ENCODE peak calls at places on chromosome 13, in four cellular contexts. One of them, this sample, is unnamed.

GRCh38 chr13:80744147-80744914 is 403.4 kb upstream of the SPRY2 start:
- DNase-seq in K562: no peak
- DNase-seq in HEK293T: no peak
- DNase-seq in GM12878: no peak
- DNase-seq in this sample: no peak

GRCh38 chr13:48962281-48962680 is 13.4 kb upstream of the FNDC3A start:
- DNase-seq in K562: no peak
- DNase-seq in HEK293T: no peak
- DNase-seq in GM12878: no peak
- DNase-seq in this sample: no peak

GRCh38 chr13:32019612-32020233 is 11.9 kb upstream of the FRY start:
- DNase-seq in K562: peak
- DNase-seq in HEK293T: peak
- DNase-seq in GM12878: peak
- DNase-seq in this sample: peak

GRCh38 chr13:26914624-26915023 is 154.0 kb upstream of the GPR12 start:
- DNase-seq in K562: no peak
- DNase-seq in HEK293T: no peak
- DNase-seq in GM12878: peak
- DNase-seq in this sample: no peak

GRCh38 chr13:37138169-37138568 is 32.7 kb upstream of the CSNK1A1L start:
- DNase-seq in K562: no peak
- DNase-seq in HEK293T: peak
- DNase-seq in GM12878: no peak
- DNase-seq in this sample: peak

GRCh38 chr13:114200673-114201005 is 21.6 kb downstream of the CFAP97D2 start:
- DNase-seq in K562: no peak
- DNase-seq in HEK293T: no peak
- DNase-seq in GM12878: no peak
- DNase-seq in this sample: no peak

GRCh38 chr13:111049791-111050538 is 65.1 kb upstream of the ARHGEF7 start:
- DNase-seq in K562: peak
- DNase-seq in HEK293T: no peak
- DNase-seq in GM12878: no peak
- DNase-seq in this sample: no peak

GRCh38 chr13:85286081-85286480 is 513.1 kb downstream of the SLITRK6 start:
- DNase-seq in K562: no peak
- DNase-seq in HEK293T: no peak
- DNase-seq in GM12878: no peak
- DNase-seq in this sample: no peak

GRCh38 chr13:101752432-101752831 is 300.0 kb downstream of the ITGBL1 start:
- DNase-seq in K562: no peak
- DNase-seq in HEK293T: no peak
- DNase-seq in GM12878: no peak
- DNase-seq in this sample: no peak

GRCh38 chr13:23059173-23059572 is 121.6 kb upstream of the SGCG start:
- DNase-seq in K562: no peak
- DNase-seq in HEK293T: no peak
- DNase-seq in GM12878: no peak
- DNase-seq in this sample: no peak

GRCh38 chr13:109123971-109124370 is 494.6 kb downstream of the MYO16 start:
- DNase-seq in K562: no peak
- DNase-seq in HEK293T: no peak
- DNase-seq in GM12878: no peak
- DNase-seq in this sample: no peak

GRCh38 chr13:29924482-29924884 is 74.1 kb upstream of the UBL3 start:
- DNase-seq in K562: no peak
- DNase-seq in HEK293T: no peak
- DNase-seq in GM12878: no peak
- DNase-seq in this sample: peak
- TF ChIP-seq FOXK2 in K562: no peak
- TF ChIP-seq FOXK2 in HEK293T: no peak
- TF ChIP-seq FOXK2 in GM12878: no peak
- TF ChIP-seq FOXK2 in this sample: no peak

DNA sequence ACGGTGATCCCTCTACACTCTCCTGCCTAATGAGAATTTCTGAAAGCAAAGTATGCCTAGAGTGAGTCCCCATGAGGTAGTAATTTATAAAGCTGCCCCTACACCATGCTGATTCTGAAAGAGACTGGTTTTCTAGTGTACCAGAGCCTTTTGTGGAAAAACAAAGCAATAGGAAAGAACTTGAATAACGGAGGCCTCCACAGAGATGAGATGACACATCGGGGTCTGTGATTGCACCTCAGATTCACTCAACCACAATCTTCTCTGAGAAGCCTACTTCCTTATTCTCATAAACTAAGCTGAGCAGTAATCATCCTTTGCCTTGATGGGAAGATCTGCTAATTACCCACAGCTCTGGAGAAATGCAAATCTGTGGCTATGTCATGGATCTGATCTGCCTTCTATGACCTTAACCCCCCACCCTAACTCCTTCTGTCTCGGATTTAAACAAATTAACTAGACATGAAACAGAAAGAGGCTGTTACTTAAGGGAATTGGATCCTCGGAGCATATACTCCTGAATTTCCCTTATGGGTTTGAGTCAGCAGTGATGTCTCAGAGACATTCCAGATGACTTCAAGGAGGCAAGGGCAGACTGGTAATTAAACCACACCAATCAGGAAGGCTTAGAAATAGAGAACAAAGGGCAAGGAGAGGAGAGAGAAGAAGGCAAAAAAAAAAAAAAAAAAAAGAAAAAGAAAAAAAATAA is 128.0 kb downstream of the DCT start:
- DNase-seq in K562: no peak
- DNase-seq in HEK293T: no peak
- DNase-seq in GM12878: no peak
- DNase-seq in this sample: no peak
- TF ChIP-seq FOXK2 in K562: no peak
- TF ChIP-seq FOXK2 in HEK293T: no peak
- TF ChIP-seq FOXK2 in GM12878: no peak
- TF ChIP-seq FOXK2 in this sample: no peak

DNA sequence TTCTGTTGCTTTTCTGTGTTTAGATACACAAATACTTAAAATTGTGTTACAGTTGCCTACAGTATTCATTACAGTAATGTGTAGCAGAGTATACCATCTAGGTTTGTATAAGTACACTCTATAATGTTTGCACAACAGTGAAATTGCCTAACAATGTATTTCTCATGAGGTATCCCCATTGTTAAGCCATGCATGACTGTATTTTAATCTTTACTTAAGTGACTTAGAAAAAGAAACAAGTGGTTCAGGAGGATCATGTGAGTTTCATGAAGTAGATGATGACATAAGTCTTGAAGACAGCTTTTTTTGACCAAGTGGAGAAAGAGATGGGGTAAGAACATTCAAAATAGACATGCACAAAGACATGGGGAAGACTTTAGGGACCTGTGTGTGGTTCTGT is 8.4 kb upstream of the KCTD4 start:
- DNase-seq in K562: no peak
- DNase-seq in HEK293T: no peak
- DNase-seq in GM12878: no peak
- DNase-seq in this sample: no peak
- TF ChIP-seq FOXK2 in K562: no peak
- TF ChIP-seq FOXK2 in HEK293T: no peak
- TF ChIP-seq FOXK2 in GM12878: no peak
- TF ChIP-seq FOXK2 in this sample: no peak

DNA sequence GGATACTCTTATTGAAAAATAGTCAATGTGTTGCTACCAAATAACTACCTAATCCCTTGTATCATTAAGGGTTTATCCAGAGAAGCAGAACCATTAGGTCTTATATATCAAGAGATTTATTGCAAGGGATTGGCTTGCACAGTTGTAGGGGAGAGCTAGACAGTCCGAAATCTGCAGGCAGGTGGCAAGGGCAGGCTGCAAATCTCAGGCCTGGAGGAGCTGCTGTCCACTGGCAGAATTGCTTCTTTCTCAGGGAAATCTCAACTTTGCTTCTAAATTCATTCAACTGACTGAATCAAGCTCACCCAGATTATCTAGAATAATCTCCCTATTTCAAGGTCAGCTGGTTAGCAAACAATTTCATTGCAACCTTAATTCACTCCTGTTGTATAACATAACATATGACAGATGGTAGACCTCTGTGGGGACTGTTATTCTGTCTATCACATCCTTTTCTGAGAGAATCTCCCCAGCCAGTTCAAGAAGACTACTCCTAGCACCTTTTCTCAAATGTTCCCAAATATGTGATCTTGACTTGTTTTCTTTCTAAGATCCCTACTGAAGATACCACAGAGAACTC is 194.2 kb downstream of the NHLRC3 start:
- DNase-seq in K562: no peak
- DNase-seq in HEK293T: no peak
- DNase-seq in GM12878: no peak
- DNase-seq in this sample: no peak
- TF ChIP-seq FOXK2 in K562: no peak
- TF ChIP-seq FOXK2 in HEK293T: no peak
- TF ChIP-seq FOXK2 in GM12878: no peak
- TF ChIP-seq FOXK2 in this sample: no peak

GRCh38 chr13:98454389-98454881 is 122.5 kb downstream of the STK24 start:
- DNase-seq in K562: no peak
- DNase-seq in HEK293T: no peak
- DNase-seq in GM12878: no peak
- DNase-seq in this sample: peak

GRCh38 chr13:98452851-98453250 is 124.1 kb downstream of the STK24 start:
- DNase-seq in K562: no peak
- DNase-seq in HEK293T: no peak
- DNase-seq in GM12878: no peak
- DNase-seq in this sample: no peak

GRCh38 chr13:98451676-98452105 is 125.2 kb downstream of the STK24 start:
- DNase-seq in K562: no peak
- DNase-seq in HEK293T: no peak
- DNase-seq in GM12878: no peak
- DNase-seq in this sample: no peak

GRCh38 chr13:98450495-98451167 is 126.3 kb downstream of the STK24 start:
- DNase-seq in K562: no peak
- DNase-seq in HEK293T: no peak
- DNase-seq in GM12878: no peak
- DNase-seq in this sample: peak

GRCh38 chr13:98453254-98453843 is 123.6 kb downstream of the STK24 start:
- DNase-seq in K562: no peak
- DNase-seq in HEK293T: no peak
- DNase-seq in GM12878: no peak
- DNase-seq in this sample: no peak
- TF ChIP-seq FOXK2 in K562: no peak
- TF ChIP-seq FOXK2 in HEK293T: no peak
- TF ChIP-seq FOXK2 in GM12878: no peak
- TF ChIP-seq FOXK2 in this sample: no peak

This sample was measured in HepG2.